ENCODE peak calls at places on chromosome X, in five cellular contexts. J is HepG2, F is right lobe of liver, D is heart left ventricle, T is suprapubic skin. S is an unnamed sample. For H3K36me3 and H3K27me3, the result is how much of the 10 kb centered on the place peaks cover.

GRCh38 chrX:30751497-30751896 is 98.3 kb downstream of the GK start:
- DNase-seq in J (no peak), F (no peak), D (no peak), T (no peak), S (no peak)

GRCh38 chrX:20144491-20144890 is 2.9 kb upstream of the EIF1AX start:
- DNase-seq in J (no peak), F (no peak), D (no peak), T (no peak), S (no peak)

GRCh38 chrX:25531096-25531495 is 515.3 kb upstream of the ARX start:
- DNase-seq in J (no peak), F (no peak), D (no peak), T (no peak), S (no peak)

GRCh38 chrX:19517965-19518364 is 2.7 kb upstream of the MAP3K15 start:
- DNase-seq in J (no peak), F (no peak), D (no peak), T (no peak), S (no peak)

GRCh38 chrX:24343719-24344118 is 16.7 kb upstream of the SUPT20HL1 start:
- DNase-seq in J (no peak), F (no peak), D (no peak), T (no peak), S (no peak)

GRCh38 chrX:93875621-93876282 is 201.7 kb downstream of the FAM133A start:
- DNase-seq in J (no peak), F (no peak), D (no peak), T (no peak), S (no peak)

GRCh38 chrX:23276475-23276874 is 58.2 kb upstream of the PTCHD1 start:
- DNase-seq in J (no peak), F (no peak), D (no peak), T (no peak), S (no peak)

GRCh38 chrX:26574208-26574607 is 358.2 kb downstream of the MAGEB5 start:
- DNase-seq in J (no peak), F (no peak), D (no peak), T (no peak), S (no peak)

GRCh38 chrX:16748425-16748824 is 29.0 kb downstream of the SYAP1 start:
- DNase-seq in J (no peak), F (no peak), D (no peak), T (no peak), S (no peak)

GRCh38 chrX:16745102-16745501 is 25.7 kb downstream of the SYAP1 start:
- DNase-seq in J (no peak), F (peak), D (no peak), T (no peak), S (no peak)

GRCh38 chrX:16745659-16746058 is 26.2 kb downstream of the SYAP1 start:
- DNase-seq in J (peak), F (no peak), D (no peak), T (no peak), S (no peak)

GRCh38 chrX:16739574-16739973 is 20.2 kb downstream of the SYAP1 start:
- DNase-seq in J (peak), F (no peak), D (no peak), T (no peak), S (peak)

GRCh38 chrX:16743604-16744325 is 24.4 kb downstream of the SYAP1 start:
- DNase-seq in J (no peak), F (peak), D (no peak), T (no peak), S (no peak)
- H3K36me3 ChIP-seq in J (under half), F (under half), D (half or more), T (under half), S (under half)

GRCh38 chrX:135168533-135168932 is 2.7 kb downstream of the CT55 start:
- DNase-seq in J (no peak), F (no peak), D (no peak), T (no peak), S (no peak)
- H3K27me3 ChIP-seq in J (under half), F (under half), D (under half), T (under half), S (under half)

GRCh38 chrX:107936434-107936730 is 45.8 kb downstream of the TEX13B start:
- DNase-seq in J (no peak), F (no peak), D (no peak), T (no peak), S (no peak)
- H3K4me3 ChIP-seq in J (no peak), F (no peak), D (no peak), T (peak), S (no peak)

DNA sequence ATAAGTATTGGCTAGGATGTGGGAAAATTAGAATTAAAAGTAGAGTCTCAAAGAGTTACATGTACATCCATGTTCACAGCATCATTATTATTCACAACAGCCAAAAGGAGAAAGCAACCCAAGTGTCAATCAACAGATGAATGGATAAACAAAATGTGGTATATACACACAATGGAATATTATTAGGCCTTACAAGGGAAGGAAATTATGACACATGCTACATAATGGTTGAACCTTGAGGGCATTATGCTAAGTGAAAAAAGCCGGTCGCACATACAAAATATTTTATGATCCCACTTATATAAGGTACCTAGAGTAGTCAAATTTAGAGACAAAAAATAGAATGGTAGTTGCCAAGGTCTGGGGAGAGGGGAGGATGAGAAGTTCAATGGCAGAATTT is 80.1 kb downstream of the HUWE1 start:
- DNase-seq in J (no peak), F (no peak), D (no peak), T (no peak), S (no peak)
- H3K36me3 ChIP-seq in J (under half), F (under half), D (half or more), T (under half), S (under half)

DNA sequence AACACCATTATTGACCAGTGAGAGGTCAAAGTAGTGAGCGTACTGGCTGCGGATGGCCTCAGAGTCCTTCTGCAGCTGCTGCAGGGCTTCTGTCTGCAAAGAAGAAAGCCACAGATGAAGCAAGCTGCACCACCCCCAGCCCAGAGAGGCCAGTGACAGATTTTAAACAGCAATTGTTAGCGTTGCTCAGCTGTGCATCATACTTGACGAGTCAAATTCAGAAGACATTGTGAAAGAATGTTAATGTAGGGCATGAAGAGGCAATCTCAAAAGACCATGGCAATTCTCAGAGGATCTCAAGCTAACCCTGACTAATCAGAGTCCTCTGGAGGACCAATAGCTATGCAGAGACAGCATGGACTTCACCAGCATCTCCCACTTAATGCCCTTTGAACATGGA is 16.6 kb downstream of the DKC1 start:
- DNase-seq in J (no peak), F (no peak), D (no peak), T (no peak), S (no peak)
- H3K27me3 ChIP-seq in J (under half), F (under half), D (under half), T (under half), S (under half)

GRCh38 chrX:41024755-41025154 is 60.5 kb upstream of the USP9X start:
- DNase-seq in J (no peak), F (no peak), D (no peak), T (no peak), S (no peak)

GRCh38 chrX:41025926-41026325 is 59.3 kb upstream of the USP9X start:
- DNase-seq in J (no peak), F (no peak), D (no peak), T (no peak), S (no peak)

GRCh38 chrX:41022579-41022978 is 62.7 kb upstream of the USP9X start:
- DNase-seq in J (peak), F (no peak), D (no peak), T (no peak), S (no peak)

GRCh38 chrX:41026326-41027136 is 58.7 kb upstream of the USP9X start:
- DNase-seq in J (no peak), F (no peak), D (no peak), T (no peak), S (no peak)

GRCh38 chrX:41023098-41023497 is 62.1 kb upstream of the USP9X start:
- DNase-seq in J (no peak), F (no peak), D (no peak), T (no peak), S (no peak)
- H3K4me3 ChIP-seq in J (no peak), F (no peak), D (no peak), T (no peak), S (no peak)